ENCODE peak calls at places on chromosomes 13 and 19, in six cellular contexts. G, C, T, L, H and R are unnamed samples.

GRCh38 chr13:99313473-99313872 is 6.3 kb upstream of the GPR183 start:
- DNase-seq in H (no peak), L (no peak), C (no peak), G (no peak), T (no peak), R (no peak)

GRCh38 chr13:94335786-94336357 is 143.6 kb downstream of the DCT start:
- DNase-seq in H (no peak), T (no peak), G (no peak), C (no peak), L (no peak), R (no peak)

GRCh38 chr19:30076751-30077670 is 135.0 kb downstream of the URI1 start:
- DNase-seq in T (no peak), G (peak; percentile 31), L (no peak), C (peak; percentile 41), H (peak; percentile 62), R (peak; percentile 43)

GRCh38 chr19:19741184-19741583 is 8.3 kb upstream of the ZNF14 start:
- DNase-seq in C (no peak), T (no peak), L (no peak), H (no peak), G (no peak), R (no peak)

GRCh38 chr13:106038752-106039151 is 496.7 kb downstream of the EFNB2 start:
- DNase-seq in L (no peak), C (no peak), T (no peak), H (no peak), G (no peak), R (no peak)

GRCh38 chr19:19531951-19532805 is 3.5 kb downstream of the YJEFN3 start:
- DNase-seq in G (peak; percentile 87), L (peak; percentile 72), C (peak; percentile 88), H (peak; percentile 97), T (peak; percentile 89), R (peak; percentile 97)

GRCh38 chr13:21435710-21436151 is 23.4 kb downstream of the ZDHHC20 start:
- DNase-seq in H (peak; percentile 88), T (peak; percentile 56), G (peak; percentile 55), L (peak; percentile 51), C (peak; percentile 68), R (peak; percentile 75)

GRCh38 chr19:3387645-3388589 is 21.5 kb downstream of the NFIC start:
- DNase-seq in H (peak; percentile 87), G (peak; percentile 98), L (peak; percentile 77), C (peak; percentile 97), T (peak; percentile 61), R (peak; percentile 93)

GRCh38 chr13:74529968-74530367 is 395.8 kb upstream of the KLF12 start:
- DNase-seq in C (no peak), L (no peak), H (no peak), G (no peak), T (no peak), R (no peak)
- H3K27ac ChIP-seq in C (no peak overlapping the region), L (no peak overlapping the region), H (no peak overlapping the region), G (no peak overlapping the region), T (no peak overlapping the region), R (no peak overlapping the region)

DNA sequence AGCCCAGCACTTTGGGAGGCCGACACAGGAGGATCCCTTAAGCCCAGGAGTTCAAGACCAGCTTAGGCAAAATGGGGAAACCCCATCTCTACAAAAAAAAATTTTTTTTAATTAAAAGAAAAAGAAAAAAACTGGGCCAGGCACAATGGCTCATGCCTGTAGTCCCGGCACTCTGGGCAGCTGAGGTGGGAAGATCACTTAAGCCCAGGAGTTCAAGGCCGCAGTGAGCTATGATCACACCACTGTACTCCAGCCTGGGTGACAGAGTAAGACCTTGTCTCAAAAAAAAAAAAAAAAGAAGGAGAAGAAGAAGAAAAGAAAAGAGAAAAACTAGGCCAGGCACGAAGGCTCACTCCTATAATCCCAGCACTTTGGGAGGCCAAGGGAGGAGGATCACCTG is 4.3 kb downstream of the ELL start:
- DNase-seq in L (no peak), T (no peak), H (no peak), C (no peak), G (no peak), R (no peak)
- H3K4me1 ChIP-seq in L (peaks cover 22% of the 10 kb centered on the region), T (no peaks in the 10 kb centered on the region), H (peaks cover 56% of the 10 kb centered on the region), C (peaks cover 52% of the 10 kb centered on the region), G (peaks cover 40% of the 10 kb centered on the region), R (no peaks in the 10 kb centered on the region)

DNA sequence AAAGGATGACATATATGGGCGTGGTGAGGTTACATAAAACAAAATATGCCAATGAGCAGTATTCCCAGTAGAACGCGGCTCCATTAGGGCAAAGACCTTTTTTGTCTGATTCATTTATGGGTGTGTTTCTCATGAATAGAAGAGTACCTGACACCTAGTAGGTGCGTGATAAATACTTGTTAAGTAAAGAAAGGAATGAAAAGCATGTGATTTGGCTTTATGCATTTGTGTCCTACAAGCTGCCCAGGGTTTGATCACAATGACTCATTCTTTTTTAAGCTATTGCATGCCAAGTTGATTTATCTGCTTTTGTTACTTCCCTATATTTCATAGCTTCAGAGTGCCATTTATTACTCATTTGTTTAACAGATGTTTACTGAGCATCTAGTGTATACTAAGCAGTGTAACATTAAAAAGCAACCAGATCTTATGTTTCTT is 19.1 kb upstream of the KCTD4 start:
- DNase-seq in C (no peak), L (no peak), G (no peak), T (no peak), H (no peak), R (no peak)
- H3K27ac ChIP-seq in C (no peak overlapping the region), L (no peak overlapping the region), G (peak overlapping the region; percentile 68), T (no peak overlapping the region), H (peak overlapping the region; percentile 68), R (no peak overlapping the region)

GRCh38 chr19:16452321-16452720 is 19.4 kb downstream of the EPS15L1 start:
- DNase-seq in T (no peak), L (no peak), C (no peak), H (no peak), G (no peak), R (no peak)

GRCh38 chr19:16456652-16457194 is 15.0 kb downstream of the EPS15L1 start:
- DNase-seq in T (no peak), G (no peak), L (no peak), C (no peak), H (no peak), R (no peak)

GRCh38 chr19:16457195-16457953 is 14.4 kb downstream of the EPS15L1 start:
- DNase-seq in L (peak; percentile 50), G (no peak), T (no peak), H (no peak), C (peak; percentile 81), R (peak; percentile 65)

GRCh38 chr19:16455489-16455888 is 16.3 kb downstream of the EPS15L1 start:
- DNase-seq in C (no peak), H (no peak), G (no peak), T (no peak), L (no peak), R (no peak)

DNA sequence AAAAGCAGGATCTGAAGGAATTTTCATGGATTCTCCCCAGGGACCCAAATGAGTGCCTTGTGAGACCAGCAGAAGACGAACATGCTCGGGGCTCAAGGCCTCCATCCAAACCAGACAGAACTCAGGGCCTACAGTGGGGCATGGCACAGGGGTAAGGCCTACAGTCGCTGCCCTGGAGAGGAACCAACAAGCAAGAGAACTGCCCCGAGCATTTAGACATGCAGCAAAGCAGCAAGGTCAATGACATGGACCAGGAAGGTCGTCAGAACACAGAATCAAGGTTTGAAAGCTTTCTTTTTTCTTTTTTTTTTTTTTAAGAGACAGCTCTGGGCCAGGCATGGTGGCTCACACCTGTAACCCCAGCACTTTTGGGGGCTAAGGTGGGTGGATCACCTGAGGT is 17.3 kb downstream of the EPS15L1 start:
- DNase-seq in C (no peak), G (no peak), L (no peak), T (no peak), H (no peak), R (no peak)
- H3K4me1 ChIP-seq in C (peaks cover 34% of the 10 kb centered on the region), G (peaks cover 14% of the 10 kb centered on the region), L (peaks cover 9% of the 10 kb centered on the region), T (no peaks in the 10 kb centered on the region), H (peaks cover 56% of the 10 kb centered on the region), R (no peaks in the 10 kb centered on the region)

GRCh38 chr19:7920520-7921301 is 573 bp downstream of the SNAPC2 start:
- DNase-seq in G (peak; percentile 100), L (peak; percentile 100), C (peak; percentile 100), T (peak; percentile 100), H (peak; percentile 100), R (peak; percentile 99)
- H3K27ac ChIP-seq in G (peak overlapping the region; percentile 81), L (peak overlapping the region; percentile 99), C (peak overlapping the region; percentile 87), T (peak overlapping the region; percentile 90), H (peak overlapping the region; percentile 96), R (no peak overlapping the region)

GRCh38 chr19:38834104-38834490 is 2.5 kb upstream of the ECH1 start:
- DNase-seq in T (no peak), L (no peak), C (no peak), G (no peak), H (no peak), R (no peak)
- H3K4me1 ChIP-seq in T (no peaks in the 10 kb centered on the region), L (no peaks in the 10 kb centered on the region), C (peaks cover 56% of the 10 kb centered on the region), G (peaks cover 66% of the 10 kb centered on the region), H (peaks cover 26% of the 10 kb centered on the region), R (no peaks in the 10 kb centered on the region)

DNA sequence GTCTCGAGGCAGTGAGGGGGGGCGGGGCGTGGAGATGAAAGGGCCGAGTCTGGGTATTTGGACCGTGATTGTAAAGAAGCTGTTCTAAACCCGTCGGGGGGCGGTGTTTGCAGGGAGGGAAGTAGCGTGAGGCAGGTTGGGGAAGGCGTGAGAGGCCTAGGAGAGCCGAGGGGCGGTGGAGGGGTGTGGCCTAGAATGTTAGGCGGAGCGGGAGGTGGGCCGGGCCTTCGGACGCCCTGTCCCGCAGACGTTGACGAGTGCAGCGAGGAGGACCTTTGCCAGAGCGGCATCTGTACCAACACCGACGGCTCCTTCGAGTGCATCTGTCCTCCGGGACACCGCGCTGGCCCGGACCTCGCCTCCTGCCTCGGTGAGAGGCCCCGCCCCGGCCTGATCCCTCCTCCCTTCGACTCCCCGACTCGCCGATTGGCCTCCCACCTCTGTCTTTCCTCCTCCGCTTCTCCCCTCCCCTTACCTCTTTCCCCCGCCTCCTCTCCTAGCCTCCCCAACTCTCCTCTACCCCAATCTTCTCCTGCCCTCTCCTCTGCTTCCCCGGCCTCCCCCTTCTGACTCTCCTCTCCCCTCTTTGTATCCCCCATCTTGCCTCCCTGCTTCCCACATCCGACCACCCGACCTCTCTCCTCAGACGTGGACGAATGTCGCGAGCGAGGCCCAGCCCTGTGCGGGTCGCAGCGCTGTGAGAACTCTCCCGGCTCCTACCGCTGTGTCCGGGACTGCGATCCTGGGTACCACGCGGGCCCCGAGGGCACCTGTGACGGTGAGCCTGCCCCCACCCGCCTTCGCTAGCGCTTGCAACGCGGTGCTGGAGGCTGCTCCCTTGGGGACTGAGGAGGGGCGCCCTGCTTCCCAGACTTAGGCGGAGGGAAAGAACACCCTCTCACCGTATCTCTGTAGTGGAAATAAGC is 12.8 kb downstream of the LTBP4 start:
- DNase-seq in T (peak; percentile 85), L (peak; percentile 88), C (peak; percentile 90), G (peak; percentile 73), H (peak; percentile 94), R (peak; percentile 89)
- H3K27ac ChIP-seq in T (peak overlapping the region; percentile 91), L (peak overlapping the region; percentile 88), C (peak overlapping the region; percentile 68), G (peak overlapping the region; percentile 11), H (peak overlapping the region; percentile 90), R (no peak overlapping the region)

DNA sequence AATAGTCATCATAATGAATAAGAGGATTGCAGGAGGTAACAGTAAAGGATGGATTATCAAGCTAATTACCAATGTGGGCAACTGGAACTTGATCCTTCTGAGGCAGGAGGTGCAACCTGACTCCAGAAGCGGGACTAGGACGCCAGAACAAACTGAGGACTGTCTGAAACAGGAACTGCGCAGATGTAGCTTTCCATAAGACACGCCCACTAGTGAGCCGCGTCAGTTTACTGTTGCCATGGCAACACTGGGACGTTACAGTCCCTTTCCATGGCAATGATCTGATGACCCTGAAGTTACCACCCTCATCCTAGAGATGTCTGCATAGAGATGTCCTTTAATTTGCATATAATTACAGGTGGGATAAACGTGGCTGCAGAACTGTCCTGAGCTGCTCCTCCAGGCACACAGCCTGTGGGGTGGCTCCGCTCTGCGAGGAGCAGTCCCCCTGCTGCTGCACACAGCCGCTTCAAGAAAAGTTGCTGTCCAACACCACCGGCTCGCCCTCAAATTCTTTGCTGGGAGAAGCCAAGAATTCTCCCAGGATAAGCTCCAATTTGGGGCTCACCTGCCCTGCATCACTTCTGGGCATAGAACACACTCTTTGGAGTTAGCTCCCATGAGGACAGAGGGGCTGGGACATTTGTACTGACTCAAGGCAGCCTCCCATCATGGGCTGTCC is 816.6 kb downstream of the UQCRFS1 start:
- DNase-seq in C (no peak), G (no peak), L (no peak), T (no peak), H (peak; percentile 42), R (no peak)
- H3K4me1 ChIP-seq in C (no peaks in the 10 kb centered on the region), G (no peaks in the 10 kb centered on the region), L (no peaks in the 10 kb centered on the region), T (no peaks in the 10 kb centered on the region), H (peaks cover 6% of the 10 kb centered on the region), R (no peaks in the 10 kb centered on the region)